ENCODE peak calls at places on chromosomes 5 and 9, in ten cellular contexts. One of them, this sample, is unnamed.

GRCh38 chr9:35000535-35001284 is 11.2 kb downstream of the DNAJB5 start:
- DNase-seq in chondrocyte: no peak
- DNase-seq in astrocyte of the spinal cord: no peak
- DNase-seq in brain microvascular endothelial cell: no peak
- DNase-seq in fibroblast of villous mesenchyme: peak
- DNase-seq in GM13976: no peak
- DNase-seq in cardiac fibroblast: no peak
- DNase-seq in fibroblast of mammary gland: peak
- DNase-seq in hepatocyte: no peak
- DNase-seq in prostate gland: no peak
- DNase-seq in this sample: no peak

GRCh38 chr5:113163328-113163727 is 186.7 kb downstream of the DCP2 start:
- DNase-seq in chondrocyte: no peak
- DNase-seq in hepatocyte: no peak
- DNase-seq in GM13976: no peak
- DNase-seq in fibroblast of mammary gland: peak
- DNase-seq in astrocyte of the spinal cord: peak
- DNase-seq in cardiac fibroblast: peak
- DNase-seq in prostate gland: no peak
- DNase-seq in brain microvascular endothelial cell: no peak
- DNase-seq in fibroblast of villous mesenchyme: peak
- DNase-seq in this sample: no peak

GRCh38 chr5:145028626-145029025 is 806.5 kb downstream of the PRELID2 start:
- DNase-seq in cardiac fibroblast: no peak
- DNase-seq in fibroblast of mammary gland: no peak
- DNase-seq in astrocyte of the spinal cord: no peak
- DNase-seq in GM13976: no peak
- DNase-seq in prostate gland: no peak
- DNase-seq in brain microvascular endothelial cell: no peak
- DNase-seq in fibroblast of villous mesenchyme: no peak
- DNase-seq in hepatocyte: no peak
- DNase-seq in chondrocyte: no peak
- DNase-seq in this sample: no peak

GRCh38 chr5:107814183-107814582 is 143.4 kb upstream of the EFNA5 start:
- DNase-seq in brain microvascular endothelial cell: no peak
- DNase-seq in fibroblast of villous mesenchyme: no peak
- DNase-seq in astrocyte of the spinal cord: no peak
- DNase-seq in cardiac fibroblast: no peak
- DNase-seq in fibroblast of mammary gland: no peak
- DNase-seq in prostate gland: no peak
- DNase-seq in chondrocyte: no peak
- DNase-seq in hepatocyte: no peak
- DNase-seq in GM13976: no peak
- DNase-seq in this sample: no peak

GRCh38 chr9:18185196-18185595 is 288.8 kb upstream of the ADAMTSL1 start:
- DNase-seq in fibroblast of villous mesenchyme: peak
- DNase-seq in astrocyte of the spinal cord: no peak
- DNase-seq in hepatocyte: peak
- DNase-seq in fibroblast of mammary gland: no peak
- DNase-seq in prostate gland: no peak
- DNase-seq in GM13976: no peak
- DNase-seq in cardiac fibroblast: no peak
- DNase-seq in chondrocyte: no peak
- DNase-seq in brain microvascular endothelial cell: no peak
- DNase-seq in this sample: no peak

GRCh38 chr9:127445851-127446719 is 5.1 kb downstream of the RPL12 start:
- DNase-seq in brain microvascular endothelial cell: no peak
- DNase-seq in fibroblast of mammary gland: no peak
- DNase-seq in cardiac fibroblast: no peak
- DNase-seq in chondrocyte: no peak
- DNase-seq in hepatocyte: no peak
- DNase-seq in fibroblast of villous mesenchyme: no peak
- DNase-seq in GM13976: no peak
- DNase-seq in prostate gland: no peak
- DNase-seq in astrocyte of the spinal cord: peak
- DNase-seq in this sample: no peak

GRCh38 chr5:112923148-112923917 is 1.3 kb upstream of the REEP5 start:
- DNase-seq in fibroblast of villous mesenchyme: no peak
- DNase-seq in prostate gland: no peak
- DNase-seq in chondrocyte: no peak
- DNase-seq in GM13976: peak
- DNase-seq in astrocyte of the spinal cord: no peak
- DNase-seq in hepatocyte: no peak
- DNase-seq in cardiac fibroblast: no peak
- DNase-seq in brain microvascular endothelial cell: no peak
- DNase-seq in fibroblast of mammary gland: no peak
- DNase-seq in this sample: peak

GRCh38 chr9:117704024-117704575 is at the start of gene TLR4:
- DNase-seq in fibroblast of mammary gland: peak
- DNase-seq in cardiac fibroblast: peak
- DNase-seq in fibroblast of villous mesenchyme: peak
- DNase-seq in hepatocyte: peak
- DNase-seq in GM13976: no peak
- DNase-seq in chondrocyte: peak
- DNase-seq in astrocyte of the spinal cord: peak
- DNase-seq in prostate gland: peak
- DNase-seq in brain microvascular endothelial cell: peak
- DNase-seq in this sample: peak

GRCh38 chr5:151092750-151093149 is 11.9 kb upstream of the TNIP1 start:
- DNase-seq in fibroblast of villous mesenchyme: peak
- DNase-seq in fibroblast of mammary gland: peak
- DNase-seq in chondrocyte: no peak
- DNase-seq in astrocyte of the spinal cord: peak
- DNase-seq in brain microvascular endothelial cell: peak
- DNase-seq in prostate gland: no peak
- DNase-seq in cardiac fibroblast: peak
- DNase-seq in GM13976: no peak
- DNase-seq in hepatocyte: no peak
- DNase-seq in this sample: no peak

GRCh38 chr9:115057559-115057958 is 60.4 kb downstream of the TNC start:
- DNase-seq in hepatocyte: no peak
- DNase-seq in chondrocyte: no peak
- DNase-seq in fibroblast of mammary gland: no peak
- DNase-seq in fibroblast of villous mesenchyme: peak
- DNase-seq in astrocyte of the spinal cord: peak
- DNase-seq in brain microvascular endothelial cell: peak
- DNase-seq in GM13976: no peak
- DNase-seq in prostate gland: no peak
- DNase-seq in cardiac fibroblast: peak
- DNase-seq in this sample: no peak

GRCh38 chr5:160192424-160192823 is 36.9 kb upstream of the FABP6 start:
- DNase-seq in GM13976: no peak
- DNase-seq in hepatocyte: no peak
- DNase-seq in fibroblast of mammary gland: no peak
- DNase-seq in chondrocyte: no peak
- DNase-seq in brain microvascular endothelial cell: no peak
- DNase-seq in fibroblast of villous mesenchyme: no peak
- DNase-seq in astrocyte of the spinal cord: no peak
- DNase-seq in cardiac fibroblast: no peak
- DNase-seq in prostate gland: no peak
- DNase-seq in this sample: no peak

GRCh38 chr5:60340965-60341471 is 358.9 kb downstream of the DEPDC1B start:
- DNase-seq in astrocyte of the spinal cord: peak
- DNase-seq in hepatocyte: no peak
- DNase-seq in prostate gland: no peak
- DNase-seq in chondrocyte: no peak
- DNase-seq in fibroblast of villous mesenchyme: no peak
- DNase-seq in cardiac fibroblast: no peak
- DNase-seq in GM13976: peak
- DNase-seq in fibroblast of mammary gland: peak
- DNase-seq in brain microvascular endothelial cell: no peak
- DNase-seq in this sample: peak

GRCh38 chr5:179832039-179832745 is 11.5 kb downstream of the SQSTM1 start:
- DNase-seq in hepatocyte: peak
- DNase-seq in fibroblast of villous mesenchyme: no peak
- DNase-seq in astrocyte of the spinal cord: no peak
- DNase-seq in chondrocyte: no peak
- DNase-seq in fibroblast of mammary gland: no peak
- DNase-seq in cardiac fibroblast: no peak
- DNase-seq in prostate gland: no peak
- DNase-seq in brain microvascular endothelial cell: no peak
- DNase-seq in GM13976: no peak
- DNase-seq in this sample: no peak

GRCh38 chr5:40497573-40497972 is 182.1 kb upstream of the PTGER4 start:
- DNase-seq in GM13976: no peak
- DNase-seq in fibroblast of mammary gland: no peak
- DNase-seq in prostate gland: no peak
- DNase-seq in brain microvascular endothelial cell: peak
- DNase-seq in cardiac fibroblast: peak
- DNase-seq in astrocyte of the spinal cord: peak
- DNase-seq in fibroblast of villous mesenchyme: peak
- DNase-seq in hepatocyte: no peak
- DNase-seq in chondrocyte: no peak
- DNase-seq in this sample: no peak

GRCh38 chr9:120080781-120081180 is 499.2 kb downstream of the CDK5RAP2 start:
- DNase-seq in prostate gland: no peak
- DNase-seq in fibroblast of villous mesenchyme: no peak
- DNase-seq in GM13976: no peak
- DNase-seq in chondrocyte: no peak
- DNase-seq in astrocyte of the spinal cord: no peak
- DNase-seq in fibroblast of mammary gland: no peak
- DNase-seq in hepatocyte: no peak
- DNase-seq in brain microvascular endothelial cell: no peak
- DNase-seq in cardiac fibroblast: no peak
- DNase-seq in this sample: no peak

GRCh38 chr9:38298503-38298902 is 94.0 kb upstream of the ALDH1B1 start:
- DNase-seq in chondrocyte: no peak
- DNase-seq in prostate gland: no peak
- DNase-seq in hepatocyte: no peak
- DNase-seq in cardiac fibroblast: no peak
- DNase-seq in brain microvascular endothelial cell: no peak
- DNase-seq in fibroblast of villous mesenchyme: no peak
- DNase-seq in GM13976: no peak
- DNase-seq in fibroblast of mammary gland: no peak
- DNase-seq in astrocyte of the spinal cord: no peak
- DNase-seq in this sample: no peak

GRCh38 chr5:166618555-166618954 is 1672.9 kb upstream of the WWC1 start:
- DNase-seq in astrocyte of the spinal cord: no peak
- DNase-seq in fibroblast of villous mesenchyme: no peak
- DNase-seq in fibroblast of mammary gland: no peak
- DNase-seq in prostate gland: no peak
- DNase-seq in GM13976: no peak
- DNase-seq in hepatocyte: no peak
- DNase-seq in chondrocyte: no peak
- DNase-seq in cardiac fibroblast: no peak
- DNase-seq in brain microvascular endothelial cell: no peak
- DNase-seq in this sample: no peak

GRCh38 chr5:142357469-142358090 is 32.8 kb upstream of the SPRY4 start:
- DNase-seq in cardiac fibroblast: peak
- DNase-seq in brain microvascular endothelial cell: peak
- DNase-seq in fibroblast of mammary gland: peak
- DNase-seq in hepatocyte: no peak
- DNase-seq in GM13976: peak
- DNase-seq in astrocyte of the spinal cord: peak
- DNase-seq in chondrocyte: no peak
- DNase-seq in fibroblast of villous mesenchyme: peak
- DNase-seq in prostate gland: no peak
- DNase-seq in this sample: no peak

GRCh38 chr5:147391781-147392180 is 118.1 kb downstream of the DPYSL3 start:
- DNase-seq in astrocyte of the spinal cord: peak
- DNase-seq in fibroblast of villous mesenchyme: peak
- DNase-seq in fibroblast of mammary gland: peak
- DNase-seq in cardiac fibroblast: peak
- DNase-seq in prostate gland: no peak
- DNase-seq in chondrocyte: no peak
- DNase-seq in hepatocyte: peak
- DNase-seq in brain microvascular endothelial cell: peak
- DNase-seq in GM13976: no peak
- DNase-seq in this sample: no peak
- TF ChIP-seq CTCF in astrocyte of the spinal cord: peak
- TF ChIP-seq CTCF in fibroblast of villous mesenchyme: peak
- TF ChIP-seq CTCF in fibroblast of mammary gland: peak
- TF ChIP-seq CTCF in cardiac fibroblast: peak
- TF ChIP-seq CTCF in prostate gland: peak
- TF ChIP-seq CTCF in chondrocyte: peak
- TF ChIP-seq CTCF in hepatocyte: peak
- TF ChIP-seq CTCF in brain microvascular endothelial cell: peak
- TF ChIP-seq CTCF in GM13976: no peak
- TF ChIP-seq CTCF in this sample: peak

GRCh38 chr5:168295574-168296201 is 4.2 kb downstream of the WWC1 start:
- DNase-seq in prostate gland: peak
- DNase-seq in brain microvascular endothelial cell: peak
- DNase-seq in hepatocyte: peak
- DNase-seq in fibroblast of villous mesenchyme: peak
- DNase-seq in GM13976: no peak
- DNase-seq in fibroblast of mammary gland: peak
- DNase-seq in astrocyte of the spinal cord: peak
- DNase-seq in chondrocyte: peak
- DNase-seq in cardiac fibroblast: peak
- DNase-seq in this sample: no peak
- TF ChIP-seq CTCF in prostate gland: peak
- TF ChIP-seq CTCF in brain microvascular endothelial cell: peak
- TF ChIP-seq CTCF in hepatocyte: peak
- TF ChIP-seq CTCF in fibroblast of villous mesenchyme: peak
- TF ChIP-seq CTCF in GM13976: no peak
- TF ChIP-seq CTCF in fibroblast of mammary gland: peak
- TF ChIP-seq CTCF in astrocyte of the spinal cord: peak
- TF ChIP-seq CTCF in chondrocyte: peak
- TF ChIP-seq CTCF in cardiac fibroblast: peak
- TF ChIP-seq CTCF in this sample: no peak

GRCh38 chr5:31196309-31196708 is 2.8 kb downstream of the CDH6 start:
- DNase-seq in fibroblast of villous mesenchyme: no peak
- DNase-seq in hepatocyte: peak
- DNase-seq in chondrocyte: no peak
- DNase-seq in fibroblast of mammary gland: no peak
- DNase-seq in prostate gland: no peak
- DNase-seq in brain microvascular endothelial cell: peak
- DNase-seq in astrocyte of the spinal cord: peak
- DNase-seq in GM13976: no peak
- DNase-seq in cardiac fibroblast: peak
- DNase-seq in this sample: no peak
- TF ChIP-seq CTCF in fibroblast of villous mesenchyme: no peak
- TF ChIP-seq CTCF in hepatocyte: peak
- TF ChIP-seq CTCF in chondrocyte: peak
- TF ChIP-seq CTCF in fibroblast of mammary gland: no peak
- TF ChIP-seq CTCF in prostate gland: no peak
- TF ChIP-seq CTCF in brain microvascular endothelial cell: peak
- TF ChIP-seq CTCF in astrocyte of the spinal cord: peak
- TF ChIP-seq CTCF in GM13976: no peak
- TF ChIP-seq CTCF in cardiac fibroblast: no peak
- TF ChIP-seq CTCF in this sample: no peak

DNA sequence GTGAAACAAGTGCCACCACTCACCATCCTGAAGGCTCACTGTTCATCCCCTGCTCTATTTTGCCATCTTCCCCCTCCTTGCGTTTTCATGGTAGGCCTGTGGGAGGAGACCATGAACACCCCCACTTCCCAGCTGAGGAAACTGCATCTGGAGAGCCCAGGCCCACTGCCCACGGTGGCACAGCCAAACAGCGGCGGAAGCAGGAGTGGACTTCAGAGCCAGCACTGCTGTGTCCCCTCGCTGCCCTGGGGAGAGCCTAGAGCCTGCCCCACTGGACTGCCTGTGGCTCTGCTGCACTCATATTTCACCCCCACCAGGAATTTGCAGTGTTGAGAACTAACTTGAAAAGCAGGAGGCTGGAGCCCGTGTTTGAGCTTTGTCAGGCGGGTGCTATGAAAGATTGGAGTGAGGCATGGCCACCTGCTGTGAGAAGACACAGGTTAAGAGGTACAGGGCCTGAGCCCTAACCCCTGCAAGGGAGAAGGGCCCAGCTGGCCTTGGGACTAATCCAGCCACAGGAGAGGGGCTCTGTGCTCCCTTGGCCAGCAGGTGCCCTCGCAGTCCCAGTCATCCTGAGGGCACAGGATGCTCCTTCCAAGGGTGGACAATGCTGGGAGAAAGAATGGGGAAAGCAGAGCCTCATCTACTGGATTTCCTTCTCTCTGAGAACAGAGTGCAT is 79.0 kb downstream of the MACROH2A1 start:
- DNase-seq in prostate gland: no peak
- DNase-seq in hepatocyte: no peak
- DNase-seq in cardiac fibroblast: no peak
- DNase-seq in GM13976: no peak
- DNase-seq in fibroblast of mammary gland: no peak
- DNase-seq in fibroblast of villous mesenchyme: no peak
- DNase-seq in chondrocyte: no peak
- DNase-seq in brain microvascular endothelial cell: no peak
- DNase-seq in astrocyte of the spinal cord: no peak
- DNase-seq in this sample: no peak
- TF ChIP-seq CTCF in prostate gland: peak
- TF ChIP-seq CTCF in hepatocyte: no peak
- TF ChIP-seq CTCF in cardiac fibroblast: no peak
- TF ChIP-seq CTCF in GM13976: no peak
- TF ChIP-seq CTCF in fibroblast of mammary gland: peak
- TF ChIP-seq CTCF in fibroblast of villous mesenchyme: no peak
- TF ChIP-seq CTCF in chondrocyte: peak
- TF ChIP-seq CTCF in brain microvascular endothelial cell: peak
- TF ChIP-seq CTCF in astrocyte of the spinal cord: peak
- TF ChIP-seq CTCF in this sample: no peak